ENCODE peak calls at places on chromosomes 4 and X, in five cellular contexts. One of them, this sample, is unnamed.

GRCh38 chr4:76748649-76749048 is 149.3 kb downstream of the SOWAHB start:
- DNase-seq in ovary: no peak
- DNase-seq in endothelial cell of umbilical vein: peak; percentile 57
- DNase-seq in NB4: peak; percentile 41
- DNase-seq in suprapubic skin: no peak
- DNase-seq in this sample: peak; percentile 55

GRCh38 chr4:39933689-39934590 is 43.8 kb downstream of the PDS5A start:
- DNase-seq in endothelial cell of umbilical vein: peak; percentile 51
- DNase-seq in NB4: no peak
- DNase-seq in ovary: no peak
- DNase-seq in suprapubic skin: no peak
- DNase-seq in this sample: no peak

GRCh38 chrX:274904-275475 is 6.2 kb upstream of the PLCXD1 start:
- DNase-seq in endothelial cell of umbilical vein: no peak
- DNase-seq in NB4: peak; percentile 86
- DNase-seq in ovary: no peak
- DNase-seq in suprapubic skin: peak; percentile 77
- DNase-seq in this sample: peak; percentile 36

GRCh38 chr4:155546451-155546850 is 120.2 kb upstream of the GUCY1A1 start:
- DNase-seq in suprapubic skin: no peak
- DNase-seq in endothelial cell of umbilical vein: no peak
- DNase-seq in NB4: no peak
- DNase-seq in ovary: no peak
- DNase-seq in this sample: no peak

GRCh38 chrX:64206556-64207162 is 1.2 kb upstream of the AMER1 start:
- DNase-seq in endothelial cell of umbilical vein: no peak
- DNase-seq in suprapubic skin: no peak
- DNase-seq in ovary: peak; percentile 51
- DNase-seq in NB4: peak; percentile 3
- DNase-seq in this sample: no peak

GRCh38 chr4:42570221-42570620 is 86.7 kb downstream of the ATP8A1 start:
- DNase-seq in NB4: no peak
- DNase-seq in suprapubic skin: no peak
- DNase-seq in ovary: no peak
- DNase-seq in endothelial cell of umbilical vein: no peak
- DNase-seq in this sample: peak; percentile 64

GRCh38 chr4:163591614-163592020 is 97.1 kb downstream of the TMA16 start:
- DNase-seq in NB4: peak; percentile 49
- DNase-seq in suprapubic skin: no peak
- DNase-seq in ovary: no peak
- DNase-seq in endothelial cell of umbilical vein: no peak
- DNase-seq in this sample: no peak

GRCh38 chr4:121510260-121510942 is 129.6 kb upstream of the QRFPR start:
- DNase-seq in endothelial cell of umbilical vein: no peak
- DNase-seq in ovary: no peak
- DNase-seq in suprapubic skin: no peak
- DNase-seq in NB4: no peak
- DNase-seq in this sample: no peak

GRCh38 chr4:112895785-112896184 is 153.7 kb upstream of the ANK2 start:
- DNase-seq in suprapubic skin: no peak
- DNase-seq in ovary: no peak
- DNase-seq in endothelial cell of umbilical vein: no peak
- DNase-seq in NB4: no peak
- DNase-seq in this sample: no peak

GRCh38 chr4:186819357-186820086 is 95.9 kb upstream of the FAT1 start:
- DNase-seq in NB4: no peak
- DNase-seq in suprapubic skin: no peak
- DNase-seq in endothelial cell of umbilical vein: no peak
- DNase-seq in ovary: no peak
- DNase-seq in this sample: no peak

GRCh38 chr4:94889961-94890360 is 132.2 kb downstream of the BMPR1B start:
- DNase-seq in ovary: no peak
- DNase-seq in suprapubic skin: no peak
- DNase-seq in endothelial cell of umbilical vein: no peak
- DNase-seq in NB4: no peak
- DNase-seq in this sample: no peak

GRCh38 chrX:144334577-144334976 is 450.7 kb downstream of the UBE2NL start:
- DNase-seq in NB4: peak; percentile 28
- DNase-seq in endothelial cell of umbilical vein: no peak
- DNase-seq in ovary: no peak
- DNase-seq in suprapubic skin: no peak
- DNase-seq in this sample: no peak

GRCh38 chr4:26372525-26373172 is 51.8 kb downstream of the RBPJ start:
- DNase-seq in endothelial cell of umbilical vein: peak; percentile 68
- DNase-seq in suprapubic skin: no peak
- DNase-seq in ovary: no peak
- DNase-seq in NB4: peak; percentile 97
- DNase-seq in this sample: peak; percentile 23

GRCh38 chr4:995311-996026 is 2.3 kb upstream of the SLC26A1 start:
- DNase-seq in endothelial cell of umbilical vein: no peak
- DNase-seq in suprapubic skin: no peak
- DNase-seq in ovary: no peak
- DNase-seq in NB4: no peak
- DNase-seq in this sample: no peak

GRCh38 chr4:116016201-116016600 is 902.8 kb upstream of the NDST4 start:
- DNase-seq in NB4: peak; percentile 68
- DNase-seq in suprapubic skin: no peak
- DNase-seq in ovary: no peak
- DNase-seq in endothelial cell of umbilical vein: no peak
- DNase-seq in this sample: peak; percentile 61

GRCh38 chr4:33850503-33850902 is 2393.8 kb downstream of the ARAP2 start:
- DNase-seq in NB4: no peak
- DNase-seq in endothelial cell of umbilical vein: no peak
- DNase-seq in ovary: no peak
- DNase-seq in suprapubic skin: no peak
- DNase-seq in this sample: no peak

GRCh38 chr4:120052840-120053239 is 13.8 kb downstream of the MAD2L1 start:
- DNase-seq in NB4: peak; percentile 32
- DNase-seq in suprapubic skin: no peak
- DNase-seq in ovary: no peak
- DNase-seq in endothelial cell of umbilical vein: peak; percentile 69
- DNase-seq in this sample: no peak

GRCh38 chr4:15928883-15929282 is 9.7 kb downstream of the FGFBP1 start:
- DNase-seq in ovary: no peak
- DNase-seq in NB4: no peak
- DNase-seq in suprapubic skin: no peak
- DNase-seq in endothelial cell of umbilical vein: no peak
- DNase-seq in this sample: no peak

GRCh38 chr4:53441564-53441963 is 64.1 kb downstream of the FIP1L1 start:
- DNase-seq in NB4: no peak
- DNase-seq in endothelial cell of umbilical vein: no peak
- DNase-seq in suprapubic skin: no peak
- DNase-seq in ovary: no peak
- DNase-seq in this sample: no peak

GRCh38 chr4:99507762-99508161 is 3.1 kb upstream of the C4orf17 start:
- DNase-seq in suprapubic skin: no peak
- DNase-seq in ovary: no peak
- DNase-seq in endothelial cell of umbilical vein: no peak
- DNase-seq in NB4: no peak
- DNase-seq in this sample: no peak

GRCh38 chrX:71178908-71179307 is 34.3 kb downstream of the NLGN3 start:
- DNase-seq in ovary: peak; percentile 47
- DNase-seq in suprapubic skin: no peak
- DNase-seq in NB4: peak; percentile 79
- DNase-seq in endothelial cell of umbilical vein: peak; percentile 62
- DNase-seq in this sample: peak; percentile 69

GRCh38 chrX:110087485-110088356 is 84.8 kb downstream of the TMEM164 start:
- DNase-seq in NB4: peak; percentile 83
- DNase-seq in ovary: no peak
- DNase-seq in suprapubic skin: no peak
- DNase-seq in endothelial cell of umbilical vein: peak; percentile 74
- DNase-seq in this sample: no peak

GRCh38 chr4:183362916-183363542 is 40.8 kb upstream of the CLDN24 start:
- DNase-seq in NB4: no peak
- DNase-seq in endothelial cell of umbilical vein: peak; percentile 52
- DNase-seq in suprapubic skin: no peak
- DNase-seq in ovary: no peak
- DNase-seq in this sample: no peak

GRCh38 chr4:108762559-108763225 is at the start of gene ETNPPL:
- DNase-seq in NB4: no peak
- DNase-seq in endothelial cell of umbilical vein: peak; percentile 20
- DNase-seq in suprapubic skin: no peak
- DNase-seq in ovary: peak; percentile 36
- DNase-seq in this sample: peak; percentile 17

GRCh38 chr4:14837860-14838259 is 164.4 kb upstream of the CPEB2 start:
- DNase-seq in endothelial cell of umbilical vein: no peak
- DNase-seq in ovary: no peak
- DNase-seq in NB4: peak; percentile 60
- DNase-seq in suprapubic skin: no peak
- DNase-seq in this sample: no peak

GRCh38 chrX:13219990-13220764 is 99.7 kb downstream of the ATXN3L start:
- DNase-seq in NB4: no peak
- DNase-seq in suprapubic skin: no peak
- DNase-seq in endothelial cell of umbilical vein: no peak
- DNase-seq in ovary: no peak
- DNase-seq in this sample: no peak

GRCh38 chr4:150423503-150423902 is 158.4 kb upstream of the MAB21L2 start:
- DNase-seq in endothelial cell of umbilical vein: no peak
- DNase-seq in NB4: no peak
- DNase-seq in ovary: no peak
- DNase-seq in suprapubic skin: no peak
- DNase-seq in this sample: no peak

GRCh38 chr4:142984871-142985585 is 138.9 kb upstream of the INPP4B start:
- DNase-seq in suprapubic skin: no peak
- DNase-seq in ovary: no peak
- DNase-seq in NB4: peak; percentile 7
- DNase-seq in endothelial cell of umbilical vein: peak; percentile 13
- DNase-seq in this sample: no peak

GRCh38 chrX:154519389-154519788 is 3.4 kb upstream of the FAM3A start:
- DNase-seq in NB4: no peak
- DNase-seq in suprapubic skin: no peak
- DNase-seq in ovary: no peak
- DNase-seq in endothelial cell of umbilical vein: no peak
- DNase-seq in this sample: no peak

GRCh38 chr4:20305976-20306375 is 54.3 kb downstream of the SLIT2 start:
- DNase-seq in suprapubic skin: no peak
- DNase-seq in endothelial cell of umbilical vein: no peak
- DNase-seq in ovary: no peak
- DNase-seq in NB4: peak; percentile 25
- DNase-seq in this sample: no peak

GRCh38 chr4:110155632-110156031 is 42.8 kb downstream of the ELOVL6 start:
- DNase-seq in suprapubic skin: no peak
- DNase-seq in endothelial cell of umbilical vein: no peak
- DNase-seq in ovary: no peak
- DNase-seq in NB4: no peak
- DNase-seq in this sample: no peak

GRCh38 chrX:68163446-68163845 is 269.8 kb downstream of the OPHN1 start:
- DNase-seq in suprapubic skin: no peak
- DNase-seq in ovary: no peak
- DNase-seq in endothelial cell of umbilical vein: peak; percentile 87
- DNase-seq in NB4: no peak
- DNase-seq in this sample: no peak

GRCh38 chrX:124502144-124502543 is 155.8 kb downstream of the SH2D1A start:
- DNase-seq in NB4: no peak
- DNase-seq in suprapubic skin: no peak
- DNase-seq in ovary: no peak
- DNase-seq in endothelial cell of umbilical vein: no peak
- DNase-seq in this sample: no peak

GRCh38 chr4:55396305-55397023 is 707 bp downstream of the TMEM165 start:
- DNase-seq in suprapubic skin: no peak
- DNase-seq in ovary: peak; percentile 71
- DNase-seq in endothelial cell of umbilical vein: peak; percentile 43
- DNase-seq in NB4: peak; percentile 71
- DNase-seq in this sample: peak; percentile 47

GRCh38 chrX:135931644-135932487 is 38.4 kb downstream of the SAGE1 start:
- DNase-seq in ovary: peak; percentile 19
- DNase-seq in NB4: peak; percentile 45
- DNase-seq in suprapubic skin: no peak
- DNase-seq in endothelial cell of umbilical vein: peak; percentile 5
- DNase-seq in this sample: peak; percentile 46

GRCh38 chr4:139559692-139560091 is 3.7 kb upstream of the SETD7 start:
- DNase-seq in NB4: peak; percentile 88
- DNase-seq in suprapubic skin: no peak
- DNase-seq in ovary: no peak
- DNase-seq in endothelial cell of umbilical vein: no peak
- DNase-seq in this sample: no peak

DNA sequence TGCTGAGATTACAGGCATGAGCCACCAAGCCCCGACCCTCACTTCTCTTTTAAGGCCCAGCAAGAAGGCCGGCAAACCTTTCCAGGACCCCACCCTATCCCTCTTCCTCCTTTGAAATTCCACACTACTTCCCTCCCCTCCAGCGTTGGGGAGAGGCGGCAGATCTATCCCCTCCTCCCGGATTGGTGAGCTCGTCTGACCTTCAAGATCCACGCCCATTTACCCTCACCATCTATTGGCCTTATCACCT is 4.5 kb upstream of the PRICKLE3 start:
- DNase-seq in endothelial cell of umbilical vein: no peak
- DNase-seq in suprapubic skin: peak; percentile 94
- DNase-seq in ovary: no peak
- DNase-seq in NB4: no peak
- DNase-seq in this sample: no peak
- TF ChIP-seq POLR2A in endothelial cell of umbilical vein: peak; percentile 39
- TF ChIP-seq POLR2A in suprapubic skin: no peak
- TF ChIP-seq POLR2A in ovary: peak; percentile 50
- TF ChIP-seq POLR2A in NB4: peak; percentile 28
- TF ChIP-seq POLR2A in this sample: no peak

GRCh38 chr4:78608684-78609083 is 57.1 kb downstream of the ANXA3 start:
- DNase-seq in endothelial cell of umbilical vein: no peak
- DNase-seq in ovary: no peak
- DNase-seq in NB4: no peak
- DNase-seq in suprapubic skin: no peak
- DNase-seq in this sample: no peak
- TF ChIP-seq POLR2A in endothelial cell of umbilical vein: no peak
- TF ChIP-seq POLR2A in ovary: no peak
- TF ChIP-seq POLR2A in NB4: no peak
- TF ChIP-seq POLR2A in suprapubic skin: no peak
- TF ChIP-seq POLR2A in this sample: no peak

GRCh38 chrX:9825966-9826365 is 39.7 kb downstream of the SHROOM2 start:
- DNase-seq in ovary: no peak
- DNase-seq in NB4: no peak
- DNase-seq in suprapubic skin: no peak
- DNase-seq in endothelial cell of umbilical vein: no peak
- DNase-seq in this sample: no peak

GRCh38 chrX:9825129-9825865 is 39.1 kb downstream of the SHROOM2 start:
- DNase-seq in suprapubic skin: no peak
- DNase-seq in endothelial cell of umbilical vein: peak; percentile 22
- DNase-seq in NB4: no peak
- DNase-seq in ovary: no peak
- DNase-seq in this sample: no peak

GRCh38 chrX:9824554-9824953 is 38.3 kb downstream of the SHROOM2 start:
- DNase-seq in NB4: no peak
- DNase-seq in ovary: no peak
- DNase-seq in endothelial cell of umbilical vein: no peak
- DNase-seq in suprapubic skin: no peak
- DNase-seq in this sample: no peak

GRCh38 chrX:9816094-9816700 is 30.0 kb downstream of the SHROOM2 start:
- DNase-seq in NB4: peak; percentile 77
- DNase-seq in endothelial cell of umbilical vein: no peak
- DNase-seq in ovary: no peak
- DNase-seq in suprapubic skin: no peak
- DNase-seq in this sample: no peak

GRCh38 chrX:9821581-9821980 is 35.4 kb downstream of the SHROOM2 start:
- DNase-seq in ovary: no peak
- DNase-seq in NB4: no peak
- DNase-seq in endothelial cell of umbilical vein: no peak
- DNase-seq in suprapubic skin: no peak
- DNase-seq in this sample: no peak
- TF ChIP-seq POLR2A in ovary: no peak
- TF ChIP-seq POLR2A in NB4: no peak
- TF ChIP-seq POLR2A in endothelial cell of umbilical vein: no peak
- TF ChIP-seq POLR2A in suprapubic skin: no peak
- TF ChIP-seq POLR2A in this sample: no peak

GRCh38 chr4:147778942-147779341 is 47.1 kb downstream of the ARHGAP10 start:
- DNase-seq in ovary: no peak
- DNase-seq in NB4: no peak
- DNase-seq in suprapubic skin: no peak
- DNase-seq in endothelial cell of umbilical vein: no peak
- DNase-seq in this sample: no peak
- TF ChIP-seq POLR2A in ovary: no peak
- TF ChIP-seq POLR2A in NB4: no peak
- TF ChIP-seq POLR2A in suprapubic skin: no peak
- TF ChIP-seq POLR2A in endothelial cell of umbilical vein: no peak
- TF ChIP-seq POLR2A in this sample: no peak

This sample was measured in body of pancreas.